ENCODE peak calls at places on chromosome 2, in four cellular contexts. R is astrocyte of the cerebellum, B is right lobe of liver, J is astrocyte of the spinal cord. K is an unnamed sample.

GRCh38 chr2:64019083-64019974 is at the start of gene VPS54:
- DNase-seq in B (peak; percentile 76), R (no peak), J (peak; percentile 58), K (no peak)

GRCh38 chr2:152718047-152718908 is at the start of gene ARL6IP6:
- DNase-seq in R (peak; percentile 66), J (peak; percentile 95), B (peak; percentile 95), K (peak; percentile 54)

GRCh38 chr2:2014251-2014761 is 270.0 kb upstream of the PXDN start:
- DNase-seq in B (peak; percentile 23), R (peak; percentile 71), J (peak; percentile 87), K (no peak)

GRCh38 chr2:101528501-101528900 is 53.6 kb upstream of the RFX8 start:
- DNase-seq in J (no peak), B (no peak), R (no peak), K (no peak)

GRCh38 chr2:221447310-221447709 is 124.8 kb downstream of the EPHA4 start:
- DNase-seq in B (no peak), J (no peak), R (no peak), K (peak; percentile 22)

GRCh38 chr2:88016948-88017779 is 817 bp upstream of the RNU2-63P start:
- DNase-seq in R (no peak), B (peak; percentile 82), J (no peak), K (peak; percentile 16)

GRCh38 chr2:172931923-172932520 is 143.6 kb upstream of the MAP3K20 start:
- DNase-seq in B (peak; percentile 64), J (peak; percentile 76), R (peak; percentile 74), K (peak; percentile 9)

GRCh38 chr2:8692783-8693768 is 11.2 kb downstream of the ID2 start:
- DNase-seq in B (no peak), J (no peak), R (no peak), K (no peak)

GRCh38 chr2:105522645-105523044 is 123.8 kb upstream of the FHL2 start:
- DNase-seq in B (peak; percentile 65), J (no peak), R (no peak), K (no peak)

GRCh38 chr2:43475137-43475846 is 120.5 kb downstream of the THADA start:
- DNase-seq in R (no peak), B (no peak), J (no peak), K (no peak)

GRCh38 chr2:130363479-130363878 is 7.6 kb downstream of the PTPN18 start:
- DNase-seq in R (no peak), B (no peak), J (no peak), K (no peak)

GRCh38 chr2:109497911-109498870 is 115.6 kb downstream of the SEPTIN10 start:
- DNase-seq in B (no peak), J (no peak), R (no peak), K (no peak)

DNA sequence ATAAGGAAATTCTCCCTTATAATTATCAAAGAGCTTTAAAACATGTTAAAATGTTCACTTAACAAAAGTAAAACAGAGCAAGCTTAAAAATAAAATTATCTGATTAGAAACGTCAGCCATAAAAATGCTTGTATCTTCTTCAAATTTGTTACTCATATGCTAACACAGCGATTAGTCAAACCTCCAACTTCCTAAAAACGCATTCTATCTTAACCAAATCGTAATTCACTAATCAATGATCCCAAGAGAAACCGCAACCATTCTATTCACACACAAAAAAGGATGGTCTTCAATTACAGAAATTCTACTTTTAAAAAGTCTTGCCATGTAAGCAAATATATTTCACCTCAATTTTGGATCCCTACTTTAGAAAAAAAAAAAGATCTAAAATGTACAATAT is 1.9 kb downstream of the STK17B start:
- DNase-seq in R (no peak), J (peak; percentile 47), B (no peak), K (no peak)
- H3K4me3 ChIP-seq in R (peak overlapping the region; percentile 85), J (peak overlapping the region; percentile 90), B (peak overlapping the region; percentile 72), K (peak overlapping the region; percentile 93)

GRCh38 chr2:96549967-96550786 is 13.6 kb downstream of the ARID5A start:
- DNase-seq in B (peak; percentile 97), R (no peak), J (no peak), K (no peak)
- TF ChIP-seq CTCF in B (peak; percentile 98), R (peak; percentile 32), J (peak; percentile 30), K (peak; percentile 51)

GRCh38 chr2:118835739-118836410 is 11.6 kb downstream of the EN1 start:
- DNase-seq in J (no peak), R (no peak), B (no peak), K (no peak)
- H3K4me3 ChIP-seq in J (peak overlapping the region; percentile 33), R (peak overlapping the region; percentile 42), B (peak overlapping the region; percentile 26), K (peak overlapping the region; percentile 42)

GRCh38 chr2:134375935-134376334 is 122.1 kb downstream of the MGAT5 start:
- DNase-seq in B (peak; percentile 76), J (peak; percentile 56), R (peak; percentile 52), K (no peak)
- TF ChIP-seq CTCF in B (peak; percentile 71), J (peak; percentile 37), R (peak; percentile 48), K (peak; percentile 48)

GRCh38 chr2:185108588-185108987 is 510.3 kb downstream of the ZNF804A start:
- DNase-seq in R (no peak), B (no peak), J (no peak), K (no peak)
- H3K4me3 ChIP-seq in R (no peak overlapping the region), B (no peak overlapping the region), J (no peak overlapping the region), K (no peak overlapping the region)

DNA sequence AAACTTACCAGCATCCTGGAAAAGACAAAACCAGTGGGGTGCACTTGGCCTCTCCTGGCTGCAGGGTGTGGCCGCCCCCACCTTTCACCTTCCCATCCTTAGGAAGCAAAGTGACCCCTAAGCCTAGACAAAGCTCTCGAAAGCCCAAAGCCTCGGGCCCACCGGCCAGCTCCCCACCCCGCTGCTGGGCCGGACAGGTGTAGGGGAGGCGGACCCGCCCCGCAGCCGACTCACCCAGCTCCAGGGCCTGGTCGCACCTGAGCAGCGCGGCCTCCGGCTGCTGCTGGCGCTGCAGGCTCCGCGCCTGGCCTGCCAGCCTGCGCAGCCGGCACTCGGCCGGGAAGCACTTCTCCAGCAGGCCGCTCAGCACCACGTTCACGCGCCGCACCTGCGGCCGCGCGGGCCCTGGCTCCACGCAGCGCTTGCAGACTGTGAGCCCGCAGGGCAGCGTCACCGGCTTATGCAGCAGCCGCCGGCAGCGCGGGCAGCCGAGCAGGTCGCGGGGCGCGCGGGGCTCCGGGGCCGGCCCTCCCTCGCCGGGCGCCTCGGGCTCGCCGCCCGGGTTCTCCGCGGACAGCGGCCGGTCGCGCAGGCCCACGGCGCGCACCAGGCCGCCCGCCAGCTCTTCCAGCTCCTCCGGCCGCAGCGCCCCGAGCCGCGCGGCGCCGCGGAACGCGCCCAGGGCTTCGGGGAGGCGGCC is 970 bp downstream of the LONRF2 start:
- DNase-seq in J (peak; percentile 31), B (peak; percentile 52), R (no peak), K (no peak)
- TF ChIP-seq CTCF in J (no peak), B (peak; percentile 31), R (peak; percentile 30), K (peak; percentile 16)

GRCh38 chr2:71689393-71689792 is 236.0 kb downstream of the DYSF start:
- DNase-seq in J (no peak), B (no peak), R (no peak), K (no peak)

GRCh38 chr2:71691747-71692455 is 238.5 kb downstream of the DYSF start:
- DNase-seq in J (no peak), R (no peak), B (no peak), K (no peak)

GRCh38 chr2:71690231-71690834 is 237.0 kb downstream of the DYSF start:
- DNase-seq in R (no peak), B (no peak), J (no peak), K (no peak)

GRCh38 chr2:71692621-71693277 is 239.4 kb downstream of the DYSF start:
- DNase-seq in B (no peak), R (no peak), J (no peak), K (no peak)

DNA sequence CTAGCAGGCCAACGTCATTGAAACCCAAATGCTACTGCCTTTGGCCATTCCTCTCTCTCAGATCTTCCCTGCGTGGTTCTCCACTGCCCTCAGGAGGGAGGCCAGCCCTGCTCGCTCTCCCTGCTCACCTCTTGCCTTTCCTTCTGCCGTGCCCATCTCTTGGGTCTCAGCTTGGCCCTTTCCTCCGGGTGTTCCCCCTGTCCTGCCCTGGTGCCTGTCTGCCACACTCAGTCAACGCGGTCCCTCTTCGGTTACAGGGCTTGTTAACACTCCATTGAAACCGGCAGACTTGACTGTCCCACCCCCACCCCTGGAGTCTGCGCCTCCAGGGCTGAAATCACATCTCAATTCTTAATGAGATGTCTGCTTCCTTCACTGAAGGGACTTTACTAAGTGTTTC is 237.5 kb downstream of the DYSF start:
- DNase-seq in J (no peak), R (no peak), B (no peak), K (no peak)
- H3K4me3 ChIP-seq in J (no peak overlapping the region), R (no peak overlapping the region), B (no peak overlapping the region), K (no peak overlapping the region)

DNA sequence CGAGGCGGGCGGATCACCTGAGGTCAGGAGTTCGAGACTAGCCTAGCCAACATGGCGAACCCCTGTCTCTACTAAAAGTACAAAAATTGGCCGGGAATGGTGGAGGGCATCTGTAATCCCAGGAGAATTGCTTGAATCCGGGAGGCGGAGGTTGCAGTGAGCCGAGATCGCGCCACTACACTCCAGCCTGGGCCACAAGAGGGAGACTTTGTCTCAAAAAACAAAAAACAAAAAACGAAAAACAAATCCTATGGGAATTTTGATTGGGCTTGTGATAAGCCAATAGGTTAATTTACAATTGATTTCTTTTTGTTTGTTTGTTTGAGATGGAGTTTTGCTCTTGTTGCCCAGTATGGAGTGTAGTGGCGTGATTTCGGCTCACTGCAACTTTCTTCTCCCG is 24.2 kb upstream of the TOGARAM2 start:
- DNase-seq in B (no peak), R (no peak), J (no peak), K (no peak)
- TF ChIP-seq CTCF in B (no peak), R (peak; percentile 31), J (peak; percentile 48), K (peak; percentile 42)

DNA sequence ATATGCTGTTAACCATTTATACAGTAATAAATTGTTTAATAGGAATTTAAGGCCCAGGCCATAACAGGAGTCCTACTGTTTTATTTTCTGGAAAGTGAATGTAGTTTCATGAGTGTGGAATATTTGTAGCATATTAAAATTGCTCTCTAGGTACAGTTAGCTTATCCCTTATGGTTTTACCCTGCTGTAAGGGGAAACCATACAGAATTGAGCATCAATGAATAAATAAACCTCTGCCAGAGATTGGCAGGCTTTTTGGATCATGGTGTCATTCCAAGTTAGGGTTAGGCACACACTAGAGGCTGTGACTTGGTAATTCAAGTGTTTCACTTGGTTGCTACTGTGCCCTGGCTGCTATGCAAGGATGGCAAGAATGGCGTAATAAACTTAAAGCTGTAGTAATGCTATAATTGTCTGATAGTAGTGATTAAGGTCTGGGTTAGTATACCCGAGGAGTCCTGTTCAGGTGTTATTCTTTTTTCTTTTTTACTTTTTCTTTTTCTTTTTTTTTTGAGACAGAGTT is 30.4 kb downstream of the BMPR2 start:
- DNase-seq in J (no peak), B (no peak), R (no peak), K (no peak)
- H3K4me3 ChIP-seq in J (no peak overlapping the region), B (no peak overlapping the region), R (no peak overlapping the region), K (no peak overlapping the region)

K was measured in epithelial cell of proximal tubule.